ENCODE peak calls at places on chromosomes 1 and 21, in four cellular contexts. M is mesendoderm, X is H1, B is IMR-90. H is an unnamed sample.

GRCh38 chr1:26694185-26694572 is 1.6 kb upstream of the ARID1A start:
- DNase-seq in M (peak; percentile 66), X (no peak), B (no peak), H (no peak)

GRCh38 chr1:207672525-207673130 is 27.7 kb downstream of the CR1L start:
- DNase-seq in M (peak; percentile 85), X (peak; percentile 10), B (peak; percentile 21), H (peak; percentile 52)

GRCh38 chr21:38853421-38853919 is 47.7 kb downstream of the ETS2 start:
- DNase-seq in M (no peak), X (no peak), B (peak; percentile 96), H (no peak)

GRCh38 chr1:168691541-168691940 is 37.5 kb downstream of the DPT start:
- DNase-seq in M (no peak), X (no peak), B (no peak), H (no peak)

GRCh38 chr1:18373882-18374493 is 106.7 kb upstream of the KLHDC7A start:
- DNase-seq in M (peak; percentile 75), X (peak; percentile 44), B (no peak), H (peak; percentile 86)

GRCh38 chr1:94619731-94620130 is 78.2 kb upstream of the F3 start:
- DNase-seq in M (no peak), X (no peak), B (no peak), H (no peak)

GRCh38 chr1:241518447-241519307 is 878 bp downstream of the FH start:
- DNase-seq in M (no peak), X (no peak), B (peak; percentile 25), H (peak; percentile 38)

GRCh38 chr21:37917612-37918011 is 1.4 kb upstream of the KCNJ6 start:
- DNase-seq in M (no peak), X (no peak), B (peak; percentile 87), H (no peak)

GRCh38 chr1:150132372-150132771 is 17.3 kb upstream of the PLEKHO1 start:
- DNase-seq in M (no peak), X (no peak), B (peak; percentile 18), H (no peak)
- H4K5ac ChIP-seq in M (no peak overlapping the region), X (no peak overlapping the region), B (no peak overlapping the region), H (no peak overlapping the region)

DNA sequence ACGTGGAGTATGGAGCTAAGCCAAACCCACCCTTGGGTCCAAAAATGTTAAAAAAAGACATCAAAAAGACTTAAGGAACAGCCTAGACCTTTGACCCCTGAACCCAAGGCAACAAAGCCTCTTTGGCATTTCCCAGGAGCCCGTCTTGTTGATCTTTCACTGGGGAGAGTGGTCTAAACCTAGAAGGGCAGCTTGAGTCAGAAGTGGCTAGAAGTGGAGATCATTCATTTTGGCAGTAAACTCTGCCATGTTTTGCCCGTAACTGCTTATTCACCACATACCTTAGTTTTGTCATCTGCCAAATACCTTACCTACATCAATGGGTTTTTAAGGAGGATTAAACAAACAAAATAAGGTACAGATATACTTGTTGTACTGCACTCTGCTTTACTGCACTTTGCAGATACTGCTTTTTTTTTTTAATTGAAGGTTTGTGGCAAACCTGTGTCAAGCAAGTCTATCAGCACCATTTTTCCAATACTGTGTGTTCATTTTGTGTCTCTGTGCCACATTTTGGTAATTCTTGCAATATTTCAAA is 1.7 kb upstream of the CTSE start:
- DNase-seq in M (no peak), X (no peak), B (no peak), H (no peak)
- H3K27me3 ChIP-seq in M (no peaks in the 10 kb centered on the region), X (no peaks in the 10 kb centered on the region), B (peaks cover 19% of the 10 kb centered on the region), H (no peaks in the 10 kb centered on the region)

GRCh38 chr1:199067483-199067882 is 428.6 kb downstream of the PTPRC start:
- DNase-seq in M (no peak), X (no peak), B (no peak), H (no peak)
- H4K5ac ChIP-seq in M (no peak overlapping the region), X (no peak overlapping the region), B (no peak overlapping the region), H (no peak overlapping the region)

GRCh38 chr21:27464643-27465042 is 497.8 kb upstream of the ADAMTS5 start:
- DNase-seq in M (no peak), X (no peak), B (no peak), H (no peak)
- H3K27me3 ChIP-seq in M (no peaks in the 10 kb centered on the region), X (no peaks in the 10 kb centered on the region), B (no peaks in the 10 kb centered on the region), H (no peaks in the 10 kb centered on the region)

GRCh38 chr1:96554364-96554763 is 167.2 kb upstream of the PTBP2 start:
- DNase-seq in M (no peak), X (no peak), B (no peak), H (no peak)

GRCh38 chr1:96544051-96544830 is 177.3 kb upstream of the PTBP2 start:
- DNase-seq in M (no peak), X (no peak), B (no peak), H (no peak)

GRCh38 chr1:96544831-96545221 is 176.8 kb upstream of the PTBP2 start:
- DNase-seq in M (no peak), X (no peak), B (no peak), H (no peak)

GRCh38 chr1:96545935-96546656 is 175.5 kb upstream of the PTBP2 start:
- DNase-seq in M (no peak), X (no peak), B (no peak), H (no peak)

DNA sequence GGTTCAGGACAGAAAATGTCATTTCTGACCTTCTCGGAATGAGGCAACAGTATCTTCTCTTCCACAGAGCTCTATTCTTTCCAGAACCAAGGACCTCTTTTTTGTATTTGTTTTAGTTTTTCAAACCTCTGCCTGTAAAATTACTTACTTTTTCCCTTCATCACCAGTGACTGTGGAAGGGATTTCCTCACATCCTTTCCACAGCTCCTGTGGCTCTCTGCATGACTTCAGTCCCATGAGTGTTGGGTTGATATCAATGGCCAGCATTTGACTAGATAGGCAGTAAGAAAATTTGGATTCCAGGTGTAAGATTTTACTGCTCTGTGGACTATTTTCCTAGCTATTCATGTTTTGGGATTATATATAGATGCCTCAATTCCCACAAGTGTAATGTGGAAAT is 171.6 kb upstream of the PTBP2 start:
- DNase-seq in M (no peak), X (no peak), B (no peak), H (no peak)
- H4K5ac ChIP-seq in M (no peak overlapping the region), X (no peak overlapping the region), B (no peak overlapping the region), H (no peak overlapping the region)